ENCODE peak calls at places on chromosomes 3 and 15, in eight cellular contexts. S is HepG2, V is GM12878, J is endothelial cell of umbilical vein, P is A549, Q is sigmoid colon, D is brain microvascular endothelial cell, R is fibroblast of the aortic adventitia. O is an unnamed sample.

GRCh38 chr3:188316021-188316722 is 162.2 kb downstream of the LPP start:
- DNase-seq in S (peak), V (no peak), J (no peak), P (no peak), Q (no peak), D (no peak), R (peak), O (no peak)

GRCh38 chr3:183301937-183302580 is 49.0 kb downstream of the B3GNT5 start:
- DNase-seq in S (no peak), V (no peak), J (no peak), P (no peak), Q (no peak), D (no peak), R (no peak), O (no peak)

GRCh38 chr3:53530205-53530604 is 35.8 kb downstream of the CACNA1D start:
- DNase-seq in S (no peak), V (no peak), J (no peak), P (no peak), Q (no peak), D (no peak), R (no peak), O (no peak)

GRCh38 chr3:31278532-31278931 is 254.2 kb upstream of the STT3B start:
- DNase-seq in S (no peak), V (no peak), J (no peak), P (no peak), Q (no peak), D (no peak), R (no peak), O (no peak)

GRCh38 chr15:92693922-92694331 is 38.4 kb upstream of the FAM174B start:
- DNase-seq in S (peak), V (no peak), J (peak), P (peak), Q (no peak), D (peak), R (no peak), O (no peak)

GRCh38 chr15:29821416-29822099 is 710 bp downstream of the TJP1 start:
- DNase-seq in S (peak), V (no peak), J (peak), P (peak), Q (peak), D (peak), R (peak), O (peak)

GRCh38 chr3:25428003-25428861 is at the start of gene RARB:
- DNase-seq in S (peak), V (no peak), J (peak), P (peak), Q (peak), D (peak), R (peak), O (peak)

GRCh38 chr3:66957357-66957756 is 40.8 kb upstream of the KBTBD8 start:
- DNase-seq in S (no peak), V (no peak), J (no peak), P (no peak), Q (no peak), D (no peak), R (no peak), O (no peak)

GRCh38 chr15:92924216-92924615 is 24.1 kb downstream of the CHD2 start:
- DNase-seq in S (no peak), V (no peak), J (no peak), P (no peak), Q (no peak), D (no peak), R (peak), O (no peak)

GRCh38 chr3:10006762-10007090 is 19.5 kb upstream of the FANCD2 start:
- DNase-seq in S (no peak), V (no peak), J (no peak), P (no peak), Q (peak), D (no peak), R (no peak), O (no peak)

GRCh38 chr3:186786810-186787375 is 3.5 kb downstream of the EIF4A2 start:
- DNase-seq in S (no peak), V (no peak), J (no peak), P (no peak), Q (no peak), D (no peak), R (peak), O (no peak)

GRCh38 chr15:70046716-70047369 is 50.9 kb downstream of the TLE3 start:
- DNase-seq in S (no peak), V (no peak), J (no peak), P (no peak), Q (peak), D (no peak), R (peak), O (peak)

GRCh38 chr3:46944191-46944590 is 32.4 kb downstream of the CCDC12 start:
- DNase-seq in S (peak), V (no peak), J (no peak), P (peak), Q (no peak), D (no peak), R (no peak), O (no peak)

GRCh38 chr3:17742837-17743659 is 617 bp upstream of the TBC1D5 start:
- DNase-seq in S (no peak), V (no peak), J (peak), P (no peak), Q (no peak), D (peak), R (peak), O (no peak)

GRCh38 chr15:97678677-97679076 is 281.8 kb upstream of the ARRDC4 start:
- DNase-seq in S (no peak), V (no peak), J (no peak), P (no peak), Q (no peak), D (no peak), R (no peak), O (no peak)

GRCh38 chr3:43285644-43286043 is 696 bp upstream of the SNRK start:
- DNase-seq in S (no peak), V (no peak), J (no peak), P (no peak), Q (no peak), D (no peak), R (no peak), O (no peak)

DNA sequence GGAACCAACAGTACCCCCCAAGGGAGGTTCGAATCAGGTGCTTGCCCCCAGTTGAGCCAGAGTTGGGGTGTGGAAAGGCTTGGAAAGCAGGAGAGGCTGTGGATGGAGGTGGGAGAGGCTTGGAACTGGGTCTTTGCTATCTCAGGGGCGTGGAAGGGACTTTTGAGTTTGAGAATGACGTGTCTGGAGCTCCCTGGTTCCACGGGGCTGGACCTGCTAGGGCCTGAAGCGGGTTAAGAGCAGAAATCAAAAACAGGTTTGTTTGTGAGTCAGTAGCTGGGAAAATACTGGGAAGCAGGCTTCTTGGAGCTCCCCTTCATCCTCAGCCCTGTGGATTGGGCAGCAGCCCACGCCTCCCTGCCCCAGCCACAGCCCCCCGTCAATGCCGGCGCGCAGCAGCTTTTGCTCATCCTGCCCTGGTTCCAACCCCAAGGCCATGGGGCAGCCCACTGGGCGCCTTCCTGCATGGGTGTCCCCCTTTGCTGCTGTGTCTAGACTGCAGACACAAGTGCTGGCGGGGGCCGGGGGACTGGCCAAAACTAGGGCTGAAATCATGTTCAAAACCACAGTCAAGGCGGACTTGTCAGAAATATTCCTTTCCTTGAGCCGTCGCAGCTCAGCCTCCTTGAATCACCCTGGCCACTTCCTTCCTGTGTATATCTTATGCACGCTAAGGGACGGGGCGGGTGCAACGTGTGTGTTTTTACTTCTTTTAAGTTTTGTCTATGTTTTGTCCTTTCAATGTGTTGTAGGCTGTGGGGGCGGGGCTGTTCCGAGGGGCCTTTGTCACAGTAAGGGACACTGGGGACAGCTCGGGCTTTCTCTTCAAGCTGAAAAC is 108.0 kb downstream of the KLF13 start:
- DNase-seq in S (no peak), V (peak), J (peak), P (no peak), Q (peak), D (peak), R (peak), O (peak)
- H3K4me3 ChIP-seq in S (no peak), V (peak), J (no peak), P (no peak), Q (peak), D (peak), R (peak), O (no peak)

GRCh38 chr15:63054281-63054683 is 11.7 kb downstream of the TPM1 start:
- DNase-seq in S (no peak), V (no peak), J (peak), P (peak), Q (no peak), D (no peak), R (no peak), O (no peak)

GRCh38 chr15:63054985-63055384 is 12.4 kb downstream of the TPM1 start:
- DNase-seq in S (no peak), V (no peak), J (peak), P (peak), Q (no peak), D (no peak), R (no peak), O (no peak)

GRCh38 chr15:63057454-63058335 is 15.1 kb downstream of the TPM1 start:
- DNase-seq in S (no peak), V (no peak), J (no peak), P (no peak), Q (no peak), D (no peak), R (no peak), O (no peak)

GRCh38 chr15:63059075-63059474 is 16.5 kb downstream of the TPM1 start:
- DNase-seq in S (no peak), V (no peak), J (no peak), P (no peak), Q (no peak), D (no peak), R (no peak), O (no peak)

DNA sequence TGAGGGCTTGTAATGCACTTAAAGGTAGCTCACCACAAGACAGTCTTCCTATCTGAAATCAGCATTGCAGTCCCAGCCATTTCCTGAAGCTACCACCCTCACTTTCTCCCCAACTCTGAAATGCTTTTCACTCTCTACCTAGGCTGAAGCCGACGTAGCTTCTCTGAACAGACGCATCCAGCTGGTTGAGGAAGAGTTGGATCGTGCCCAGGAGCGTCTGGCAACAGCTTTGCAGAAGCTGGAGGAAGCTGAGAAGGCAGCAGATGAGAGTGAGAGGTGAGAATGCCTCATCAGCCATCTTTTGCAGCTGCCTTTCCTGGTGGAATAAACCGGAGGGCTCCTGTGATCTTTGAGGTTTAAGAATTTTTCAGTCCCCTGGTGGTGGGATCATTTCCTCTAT is 14.3 kb downstream of the TPM1 start:
- DNase-seq in S (no peak), V (no peak), J (no peak), P (no peak), Q (peak), D (no peak), R (peak), O (no peak)
- TF ChIP-seq CTCF in S (no peak), V (no peak), J (no peak), P (no peak), Q (no peak), D (no peak), R (no peak), O (no peak)

GRCh38 chr15:86311568-86312280 is 232.1 kb downstream of the AGBL1 start:
- DNase-seq in S (no peak), V (no peak), J (no peak), P (no peak), Q (no peak), D (no peak), R (no peak), O (no peak)
- H3K4me3 ChIP-seq in S (no peak), V (no peak), J (no peak), P (no peak), Q (no peak), D (no peak), R (no peak), O (no peak)

GRCh38 chr3:44865272-44866005 is 3.7 kb downstream of the TMEM42 start:
- DNase-seq in S (no peak), V (no peak), J (no peak), P (no peak), Q (no peak), D (no peak), R (no peak), O (no peak)
- TF ChIP-seq CTCF in S (no peak), V (no peak), J (no peak), P (no peak), Q (no peak), D (no peak), R (no peak), O (no peak)

DNA sequence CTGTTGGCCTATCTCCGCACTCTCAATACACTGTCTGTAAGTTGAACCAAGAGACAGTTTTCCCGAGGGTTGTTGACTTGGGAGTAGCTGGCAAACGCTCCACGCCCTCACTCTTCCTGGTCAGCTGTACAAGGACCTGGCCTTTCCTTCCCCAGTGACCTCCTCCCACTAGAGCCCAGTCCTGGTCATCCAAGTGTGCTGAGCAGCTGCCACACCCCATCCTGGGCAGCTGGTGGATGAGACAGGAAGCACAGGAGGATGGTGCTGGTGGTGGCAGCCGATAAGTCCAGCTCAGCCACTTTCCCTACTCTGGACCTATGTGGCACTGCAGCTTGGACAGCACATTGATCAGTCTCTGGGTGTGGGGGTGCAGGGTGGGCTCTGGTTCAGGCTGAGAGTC is 19.8 kb downstream of the PFKFB4 start:
- DNase-seq in S (no peak), V (no peak), J (no peak), P (no peak), Q (no peak), D (no peak), R (no peak), O (no peak)
- H3K4me3 ChIP-seq in S (no peak), V (no peak), J (no peak), P (no peak), Q (no peak), D (no peak), R (no peak), O (no peak)

GRCh38 chr3:54999159-54999558 is 71.3 kb upstream of the LRTM1 start:
- DNase-seq in S (peak), V (no peak), J (no peak), P (peak), Q (no peak), D (peak), R (peak), O (no peak)
- TF ChIP-seq CTCF in S (no peak), V (peak), J (no peak), P (peak), Q (no peak), D (peak), R (peak), O (no peak)

GRCh38 chr15:38069506-38069905 is 135.1 kb downstream of the TMCO5A start:
- DNase-seq in S (no peak), V (no peak), J (peak), P (peak), Q (peak), D (peak), R (peak), O (no peak)

GRCh38 chr15:38070778-38071177 is 136.3 kb downstream of the TMCO5A start:
- DNase-seq in S (no peak), V (no peak), J (no peak), P (no peak), Q (no peak), D (no peak), R (no peak), O (no peak)

GRCh38 chr15:38066612-38067011 is 132.2 kb downstream of the TMCO5A start:
- DNase-seq in S (no peak), V (no peak), J (no peak), P (no peak), Q (no peak), D (no peak), R (no peak), O (no peak)

GRCh38 chr15:38068600-38068999 is 134.2 kb downstream of the TMCO5A start:
- DNase-seq in S (no peak), V (no peak), J (no peak), P (no peak), Q (no peak), D (no peak), R (no peak), O (no peak)

GRCh38 chr15:38069001-38069400 is 134.6 kb downstream of the TMCO5A start:
- DNase-seq in S (no peak), V (peak), J (peak), P (peak), Q (no peak), D (peak), R (peak), O (no peak)
- H3K4me3 ChIP-seq in S (no peak), V (peak), J (peak), P (peak), Q (no peak), D (peak), R (peak), O (peak)

O was measured in upper lobe of left lung.